ENCODE peak calls at places on chromosomes 12 and 14, in ten cellular contexts. J, M, N, R, Z, W, U, T, Q and O are unnamed samples.

GRCh38 chr12:65355461-65355860 is 77.0 kb downstream of the MSRB3 start:
- DNase-seq in U (no peak), T (no peak), Z (no peak), R (no peak), M (no peak), Q (no peak), J (no peak), W (no peak), N (no peak), O (no peak)

GRCh38 chr12:120078868-120079267 is 37.7 kb downstream of the RAB35 start:
- DNase-seq in Z (no peak), Q (no peak), N (no peak), M (no peak), W (no peak), U (no peak), T (no peak), R (no peak), J (no peak), O (no peak)

GRCh38 chr12:116164976-116165425 is 112.5 kb downstream of the MED13L start:
- DNase-seq in M (no peak), J (no peak), U (no peak), R (no peak), Q (no peak), T (no peak), N (no peak), Z (no peak), W (no peak), O (no peak)

GRCh38 chr12:123131291-123131831 is 19.5 kb downstream of the PITPNM2 start:
- DNase-seq in T (peak; percentile 47), Z (no peak), R (no peak), N (no peak), W (peak; percentile 77), M (no peak), Q (peak; percentile 40), U (no peak), J (no peak), O (no peak)

GRCh38 chr14:103879570-103880333 is 32.4 kb upstream of the PPP1R13B start:
- DNase-seq in M (peak; percentile 72), N (no peak), U (no peak), W (no peak), Q (no peak), J (no peak), R (peak; percentile 34), Z (no peak), T (peak; percentile 91), O (peak; percentile 8)

GRCh38 chr12:93662961-93663728 is 14.0 kb upstream of the CRADD start:
- DNase-seq in N (no peak), Z (no peak), W (no peak), U (no peak), Q (peak; percentile 51), T (no peak), J (no peak), R (no peak), M (no peak), O (no peak)

GRCh38 chr12:18546399-18546798 is 191.4 kb downstream of the PLCZ1 start:
- DNase-seq in U (peak; percentile 37), T (no peak), M (no peak), R (no peak), Q (peak; percentile 72), J (no peak), N (no peak), Z (no peak), W (peak; percentile 5), O (peak; percentile 42)

GRCh38 chr12:104886418-104887401 is 71.4 kb downstream of the SLC41A2 start:
- DNase-seq in R (no peak), U (no peak), M (no peak), Z (peak; percentile 35), J (no peak), Q (peak; percentile 25), W (no peak), N (no peak), T (no peak), O (peak; percentile 26)

GRCh38 chr12:69935651-69936100 is 110.6 kb downstream of the MYRFL start:
- DNase-seq in J (no peak), Q (no peak), T (no peak), M (no peak), Z (no peak), W (no peak), N (peak; percentile 4), R (peak; percentile 7), U (no peak), O (no peak)

GRCh38 chr14:33068626-33069025 is 129.9 kb downstream of the NPAS3 start:
- DNase-seq in U (no peak), R (no peak), J (no peak), N (no peak), T (no peak), M (no peak), Q (no peak), Z (peak; percentile 64), W (no peak), O (no peak)

GRCh38 chr12:120822832-120823503 is 81.2 kb downstream of the SPPL3 start:
- DNase-seq in Q (no peak), N (no peak), Z (no peak), R (no peak), W (no peak), T (no peak), U (no peak), J (no peak), M (no peak), O (peak; percentile 20)

GRCh38 chr14:79426103-79426755 is 785.1 kb downstream of the DIO2 start:
- DNase-seq in Z (no peak), U (no peak), Q (no peak), W (no peak), R (no peak), M (no peak), J (no peak), T (no peak), N (no peak), O (no peak)

GRCh38 chr14:71214241-71214640 is 307.0 kb downstream of the PCNX1 start:
- DNase-seq in T (no peak), W (no peak), Z (no peak), M (no peak), U (no peak), J (no peak), R (no peak), Q (no peak), N (no peak), O (no peak)

GRCh38 chr12:55957106-55957859 is 8.6 kb downstream of the PMEL start:
- DNase-seq in Z (no peak), M (no peak), U (no peak), N (no peak), J (no peak), T (peak; percentile 79), Q (no peak), W (no peak), R (no peak), O (no peak)

GRCh38 chr12:121580959-121581680 is at the start of gene KDM2B:
- DNase-seq in T (peak; percentile 45), W (no peak), J (peak; percentile 66), Z (no peak), U (no peak), M (no peak), N (peak; percentile 62), R (peak; percentile 43), Q (peak; percentile 54), O (peak; percentile 53)

GRCh38 chr14:55104051-55104954 is 24.7 kb upstream of the LGALS3 start:
- DNase-seq in Q (no peak), M (no peak), N (no peak), U (no peak), W (no peak), T (no peak), R (no peak), Z (no peak), J (no peak), O (no peak)

GRCh38 chr12:43293396-43293795 is 258.6 kb downstream of the ADAMTS20 start:
- DNase-seq in Q (no peak), M (no peak), U (no peak), R (no peak), J (no peak), W (no peak), T (no peak), N (no peak), Z (no peak), O (no peak)

GRCh38 chr12:17235996-17236395 is 630.0 kb upstream of the LMO3 start:
- DNase-seq in W (no peak), U (no peak), J (no peak), M (no peak), R (no peak), T (no peak), N (no peak), Q (no peak), Z (no peak), O (no peak)

GRCh38 chr12:93572712-93573551 is 457 bp downstream of the SOCS2 start:
- DNase-seq in W (no peak), N (peak; percentile 4), R (peak; percentile 47), J (no peak), U (no peak), Z (no peak), Q (no peak), M (peak; percentile 32), T (peak; percentile 53), O (no peak)

GRCh38 chr12:25875661-25876060 is 82.8 kb upstream of the RASSF8 start:
- DNase-seq in N (no peak), M (no peak), Z (no peak), Q (no peak), T (no peak), R (no peak), W (no peak), U (no peak), J (no peak), O (no peak)

GRCh38 chr14:90487031-90487430 is 90.2 kb downstream of the CALM1 start:
- DNase-seq in N (no peak), Q (no peak), Z (no peak), J (no peak), T (no peak), W (peak; percentile 36), U (peak; percentile 59), M (no peak), R (peak; percentile 14), O (peak; percentile 70)

GRCh38 chr14:106417224-106418049 is 891.1 kb downstream of the TMEM121 start:
- DNase-seq in R (no peak), N (no peak), T (peak; percentile 56), Z (no peak), Q (no peak), M (no peak), U (no peak), W (no peak), J (no peak), O (no peak)

GRCh38 chr12:84756961-84757360 is 155.6 kb downstream of the SLC6A15 start:
- DNase-seq in U (no peak), Z (peak; percentile 22), R (no peak), N (no peak), T (no peak), W (no peak), Q (no peak), M (no peak), J (no peak), O (no peak)

GRCh38 chr12:132771126-132771838 is 9.7 kb upstream of the ANKLE2 start:
- DNase-seq in J (no peak), Z (no peak), N (no peak), W (no peak), Q (no peak), T (no peak), R (no peak), M (no peak), U (no peak), O (no peak)

GRCh38 chr12:31687101-31687527 is 27.6 kb downstream of the ETFBKMT start:
- DNase-seq in M (no peak), Z (no peak), T (no peak), W (no peak), R (no peak), Q (no peak), J (no peak), U (no peak), N (no peak), O (no peak)

GRCh38 chr14:104284107-104284592 is 145.8 kb downstream of the KIF26A start:
- DNase-seq in T (peak; percentile 39), W (no peak), N (no peak), Z (no peak), Q (no peak), M (no peak), J (no peak), R (no peak), U (no peak), O (no peak)

GRCh38 chr12:119681953-119682352 is 14.0 kb downstream of the PRKAB1 start:
- DNase-seq in W (no peak), J (no peak), M (no peak), T (no peak), R (no peak), U (no peak), Q (no peak), Z (no peak), N (no peak), O (no peak)